ENCODE peak calls at places on chromosomes 1 and 21, in seven cellular contexts. One of them, this sample, is unnamed.

GRCh38 chr1:90579212-90579802 is 137.8 kb downstream of the BARHL2 start:
- DNase-seq in testis: no peak
- DNase-seq in stomach: no peak
- DNase-seq in tibial artery: no peak
- DNase-seq in esophagus squamous epithelium: no peak
- DNase-seq in transverse colon: no peak
- DNase-seq in brain microvascular endothelial cell: peak; percentile 9
- DNase-seq in this sample: no peak

GRCh38 chr1:201110138-201110537 is 2.1 kb downstream of the CACNA1S start:
- DNase-seq in testis: no peak
- DNase-seq in stomach: no peak
- DNase-seq in tibial artery: no peak
- DNase-seq in esophagus squamous epithelium: no peak
- DNase-seq in transverse colon: no peak
- DNase-seq in brain microvascular endothelial cell: no peak
- DNase-seq in this sample: no peak

GRCh38 chr21:21101911-21102310 is 103.7 kb downstream of the NCAM2 start:
- DNase-seq in testis: peak; percentile 67
- DNase-seq in stomach: no peak
- DNase-seq in tibial artery: no peak
- DNase-seq in esophagus squamous epithelium: no peak
- DNase-seq in transverse colon: no peak
- DNase-seq in brain microvascular endothelial cell: peak; percentile 2
- DNase-seq in this sample: no peak

GRCh38 chr1:175188936-175189335 is 3.6 kb downstream of the KIAA0040 start:
- DNase-seq in testis: no peak
- DNase-seq in stomach: no peak
- DNase-seq in tibial artery: peak; percentile 56
- DNase-seq in esophagus squamous epithelium: no peak
- DNase-seq in transverse colon: peak; percentile 52
- DNase-seq in brain microvascular endothelial cell: no peak
- DNase-seq in this sample: peak; percentile 37

GRCh38 chr1:110783292-110783918 is 89.5 kb upstream of the CD53 start:
- DNase-seq in testis: peak; percentile 83
- DNase-seq in stomach: peak; percentile 46
- DNase-seq in tibial artery: no peak
- DNase-seq in esophagus squamous epithelium: no peak
- DNase-seq in transverse colon: peak; percentile 27
- DNase-seq in brain microvascular endothelial cell: peak; percentile 38
- DNase-seq in this sample: peak; percentile 30

GRCh38 chr21:43734131-43734634 is 15.3 kb downstream of the PDXK start:
- DNase-seq in testis: no peak
- DNase-seq in stomach: peak; percentile 77
- DNase-seq in tibial artery: no peak
- DNase-seq in esophagus squamous epithelium: no peak
- DNase-seq in transverse colon: peak; percentile 84
- DNase-seq in brain microvascular endothelial cell: no peak
- DNase-seq in this sample: no peak

GRCh38 chr1:156816561-156817328 is at the start of gene SH2D2A:
- DNase-seq in testis: peak; percentile 42
- DNase-seq in stomach: peak; percentile 65
- DNase-seq in tibial artery: no peak
- DNase-seq in esophagus squamous epithelium: peak; percentile 23
- DNase-seq in transverse colon: peak; percentile 72
- DNase-seq in brain microvascular endothelial cell: peak; percentile 65
- DNase-seq in this sample: peak; percentile 71

GRCh38 chr1:219039755-219040154 is 133.9 kb upstream of the LYPLAL1 start:
- DNase-seq in testis: no peak
- DNase-seq in stomach: no peak
- DNase-seq in tibial artery: no peak
- DNase-seq in esophagus squamous epithelium: no peak
- DNase-seq in transverse colon: no peak
- DNase-seq in brain microvascular endothelial cell: no peak
- DNase-seq in this sample: no peak

GRCh38 chr1:82700476-82700875 is 899.7 kb downstream of the ADGRL2 start:
- DNase-seq in testis: no peak
- DNase-seq in stomach: no peak
- DNase-seq in tibial artery: no peak
- DNase-seq in esophagus squamous epithelium: no peak
- DNase-seq in transverse colon: no peak
- DNase-seq in brain microvascular endothelial cell: no peak
- DNase-seq in this sample: no peak

GRCh38 chr1:11453742-11454442 is 25.1 kb upstream of the DISP3 start:
- DNase-seq in testis: no peak
- DNase-seq in stomach: no peak
- DNase-seq in tibial artery: no peak
- DNase-seq in esophagus squamous epithelium: no peak
- DNase-seq in transverse colon: no peak
- DNase-seq in brain microvascular endothelial cell: no peak
- DNase-seq in this sample: no peak

GRCh38 chr1:47507921-47508894 is 70.4 kb downstream of the FOXD2 start:
- DNase-seq in testis: peak; percentile 19
- DNase-seq in stomach: peak; percentile 67
- DNase-seq in tibial artery: peak; percentile 26
- DNase-seq in esophagus squamous epithelium: no peak
- DNase-seq in transverse colon: peak; percentile 42
- DNase-seq in brain microvascular endothelial cell: no peak
- DNase-seq in this sample: peak; percentile 22

GRCh38 chr21:33367309-33367973 is 35.8 kb upstream of the IFNGR2 start:
- DNase-seq in testis: no peak
- DNase-seq in stomach: no peak
- DNase-seq in tibial artery: no peak
- DNase-seq in esophagus squamous epithelium: no peak
- DNase-seq in transverse colon: no peak
- DNase-seq in brain microvascular endothelial cell: no peak
- DNase-seq in this sample: no peak

GRCh38 chr1:14366361-14367018 is 232.0 kb upstream of the KAZN start:
- DNase-seq in testis: no peak
- DNase-seq in stomach: no peak
- DNase-seq in tibial artery: no peak
- DNase-seq in esophagus squamous epithelium: no peak
- DNase-seq in transverse colon: no peak
- DNase-seq in brain microvascular endothelial cell: no peak
- DNase-seq in this sample: peak; percentile 51

GRCh38 chr1:204560590-204560989 is 44.4 kb downstream of the MDM4 start:
- DNase-seq in testis: no peak
- DNase-seq in stomach: no peak
- DNase-seq in tibial artery: no peak
- DNase-seq in esophagus squamous epithelium: no peak
- DNase-seq in transverse colon: no peak
- DNase-seq in brain microvascular endothelial cell: peak; percentile 16
- DNase-seq in this sample: no peak

GRCh38 chr1:15683411-15684039 is 595 bp upstream of the PLEKHM2 start:
- DNase-seq in testis: no peak
- DNase-seq in stomach: no peak
- DNase-seq in tibial artery: no peak
- DNase-seq in esophagus squamous epithelium: no peak
- DNase-seq in transverse colon: no peak
- DNase-seq in brain microvascular endothelial cell: no peak
- DNase-seq in this sample: peak; percentile 21

GRCh38 chr1:154758346-154758745 is 111.7 kb downstream of the KCNN3 start:
- DNase-seq in testis: no peak
- DNase-seq in stomach: peak; percentile 10
- DNase-seq in tibial artery: no peak
- DNase-seq in esophagus squamous epithelium: no peak
- DNase-seq in transverse colon: no peak
- DNase-seq in brain microvascular endothelial cell: no peak
- DNase-seq in this sample: no peak

GRCh38 chr1:220769205-220769604 is 17.5 kb upstream of the MTARC1 start:
- DNase-seq in testis: no peak
- DNase-seq in stomach: no peak
- DNase-seq in tibial artery: no peak
- DNase-seq in esophagus squamous epithelium: no peak
- DNase-seq in transverse colon: no peak
- DNase-seq in brain microvascular endothelial cell: no peak
- DNase-seq in this sample: no peak

GRCh38 chr1:172040466-172040865 is 199.2 kb downstream of the DNM3 start:
- DNase-seq in testis: no peak
- DNase-seq in stomach: no peak
- DNase-seq in tibial artery: no peak
- DNase-seq in esophagus squamous epithelium: no peak
- DNase-seq in transverse colon: no peak
- DNase-seq in brain microvascular endothelial cell: peak; percentile 22
- DNase-seq in this sample: no peak

GRCh38 chr1:86828024-86828423 is 85.9 kb downstream of the SELENOF start:
- DNase-seq in testis: no peak
- DNase-seq in stomach: no peak
- DNase-seq in tibial artery: no peak
- DNase-seq in esophagus squamous epithelium: no peak
- DNase-seq in transverse colon: no peak
- DNase-seq in brain microvascular endothelial cell: no peak
- DNase-seq in this sample: no peak

GRCh38 chr1:111192643-111193519 is 7.6 kb downstream of the DENND2D start:
- DNase-seq in testis: no peak
- DNase-seq in stomach: no peak
- DNase-seq in tibial artery: no peak
- DNase-seq in esophagus squamous epithelium: no peak
- DNase-seq in transverse colon: no peak
- DNase-seq in brain microvascular endothelial cell: no peak
- DNase-seq in this sample: no peak

GRCh38 chr1:98919211-98919610 is 85.5 kb downstream of the PLPPR5 start:
- DNase-seq in testis: no peak
- DNase-seq in stomach: no peak
- DNase-seq in tibial artery: no peak
- DNase-seq in esophagus squamous epithelium: no peak
- DNase-seq in transverse colon: no peak
- DNase-seq in brain microvascular endothelial cell: no peak
- DNase-seq in this sample: no peak

GRCh38 chr1:156623946-156624813 is 5.0 kb downstream of the HAPLN2 start:
- DNase-seq in testis: peak; percentile 73
- DNase-seq in stomach: peak; percentile 47
- DNase-seq in tibial artery: peak; percentile 44
- DNase-seq in esophagus squamous epithelium: no peak
- DNase-seq in transverse colon: peak; percentile 47
- DNase-seq in brain microvascular endothelial cell: peak; percentile 44
- DNase-seq in this sample: peak; percentile 49

GRCh38 chr1:28194326-28195035 is 18.0 kb upstream of the PTAFR start:
- DNase-seq in testis: no peak
- DNase-seq in stomach: no peak
- DNase-seq in tibial artery: no peak
- DNase-seq in esophagus squamous epithelium: no peak
- DNase-seq in transverse colon: no peak
- DNase-seq in brain microvascular endothelial cell: no peak
- DNase-seq in this sample: no peak

GRCh38 chr1:16153110-16153998 is 2.5 kb downstream of the EPHA2 start:
- DNase-seq in testis: no peak
- DNase-seq in stomach: no peak
- DNase-seq in tibial artery: no peak
- DNase-seq in esophagus squamous epithelium: no peak
- DNase-seq in transverse colon: no peak
- DNase-seq in brain microvascular endothelial cell: no peak
- DNase-seq in this sample: peak; percentile 13

GRCh38 chr1:42773420-42773819 is 6.4 kb downstream of the C1orf50 start:
- DNase-seq in testis: no peak
- DNase-seq in stomach: no peak
- DNase-seq in tibial artery: no peak
- DNase-seq in esophagus squamous epithelium: no peak
- DNase-seq in transverse colon: no peak
- DNase-seq in brain microvascular endothelial cell: no peak
- DNase-seq in this sample: no peak

GRCh38 chr1:16068356-16069270 is 4.8 kb downstream of the FAM131C start:
- DNase-seq in testis: peak; percentile 59
- DNase-seq in stomach: peak; percentile 54
- DNase-seq in tibial artery: peak; percentile 49
- DNase-seq in esophagus squamous epithelium: no peak
- DNase-seq in transverse colon: no peak
- DNase-seq in brain microvascular endothelial cell: no peak
- DNase-seq in this sample: peak; percentile 67

GRCh38 chr1:44733784-44734183 is 2.8 kb upstream of the RNU5D-1 start:
- DNase-seq in testis: no peak
- DNase-seq in stomach: no peak
- DNase-seq in tibial artery: no peak
- DNase-seq in esophagus squamous epithelium: no peak
- DNase-seq in transverse colon: no peak
- DNase-seq in brain microvascular endothelial cell: no peak
- DNase-seq in this sample: no peak

GRCh38 chr1:44740179-44740617 is 561 bp downstream of the KIF2C start:
- DNase-seq in testis: no peak
- DNase-seq in stomach: no peak
- DNase-seq in tibial artery: no peak
- DNase-seq in esophagus squamous epithelium: no peak
- DNase-seq in transverse colon: no peak
- DNase-seq in brain microvascular endothelial cell: no peak
- DNase-seq in this sample: no peak

GRCh38 chr1:44735992-44736391 is 3.6 kb upstream of the KIF2C start:
- DNase-seq in testis: no peak
- DNase-seq in stomach: no peak
- DNase-seq in tibial artery: no peak
- DNase-seq in esophagus squamous epithelium: no peak
- DNase-seq in transverse colon: no peak
- DNase-seq in brain microvascular endothelial cell: no peak
- DNase-seq in this sample: no peak

GRCh38 chr1:44739361-44740178 is at the start of gene KIF2C:
- DNase-seq in testis: peak; percentile 97
- DNase-seq in stomach: peak; percentile 97
- DNase-seq in tibial artery: peak; percentile 96
- DNase-seq in esophagus squamous epithelium: peak; percentile 71
- DNase-seq in transverse colon: peak; percentile 98
- DNase-seq in brain microvascular endothelial cell: peak; percentile 96
- DNase-seq in this sample: peak; percentile 98
- TF ChIP-seq CTCF in testis: no peak
- TF ChIP-seq CTCF in stomach: no peak
- TF ChIP-seq CTCF in tibial artery: no peak
- TF ChIP-seq CTCF in esophagus squamous epithelium: no peak
- TF ChIP-seq CTCF in transverse colon: no peak
- TF ChIP-seq CTCF in brain microvascular endothelial cell: no peak
- TF ChIP-seq CTCF in this sample: peak; percentile 41

GRCh38 chr1:18895317-18895716 is 7.0 kb downstream of the ALDH4A1 start:
- DNase-seq in testis: no peak
- DNase-seq in stomach: no peak
- DNase-seq in tibial artery: no peak
- DNase-seq in esophagus squamous epithelium: no peak
- DNase-seq in transverse colon: no peak
- DNase-seq in brain microvascular endothelial cell: no peak
- DNase-seq in this sample: no peak
- H3K27ac ChIP-seq in testis: no peak overlapping the region
- H3K27ac ChIP-seq in stomach: no peak overlapping the region
- H3K27ac ChIP-seq in tibial artery: no peak overlapping the region
- H3K27ac ChIP-seq in esophagus squamous epithelium: peak overlapping the region; percentile 19
- H3K27ac ChIP-seq in transverse colon: no peak overlapping the region
- H3K27ac ChIP-seq in brain microvascular endothelial cell: no peak overlapping the region
- H3K27ac ChIP-seq in this sample: no peak overlapping the region

GRCh38 chr1:22636927-22637326 is 499 bp downstream of the C1QA start:
- DNase-seq in testis: no peak
- DNase-seq in stomach: no peak
- DNase-seq in tibial artery: no peak
- DNase-seq in esophagus squamous epithelium: no peak
- DNase-seq in transverse colon: no peak
- DNase-seq in brain microvascular endothelial cell: no peak
- DNase-seq in this sample: no peak
- TF ChIP-seq CTCF in testis: no peak
- TF ChIP-seq CTCF in stomach: no peak
- TF ChIP-seq CTCF in tibial artery: no peak
- TF ChIP-seq CTCF in esophagus squamous epithelium: no peak
- TF ChIP-seq CTCF in transverse colon: no peak
- TF ChIP-seq CTCF in brain microvascular endothelial cell: no peak
- TF ChIP-seq CTCF in this sample: no peak

DNA sequence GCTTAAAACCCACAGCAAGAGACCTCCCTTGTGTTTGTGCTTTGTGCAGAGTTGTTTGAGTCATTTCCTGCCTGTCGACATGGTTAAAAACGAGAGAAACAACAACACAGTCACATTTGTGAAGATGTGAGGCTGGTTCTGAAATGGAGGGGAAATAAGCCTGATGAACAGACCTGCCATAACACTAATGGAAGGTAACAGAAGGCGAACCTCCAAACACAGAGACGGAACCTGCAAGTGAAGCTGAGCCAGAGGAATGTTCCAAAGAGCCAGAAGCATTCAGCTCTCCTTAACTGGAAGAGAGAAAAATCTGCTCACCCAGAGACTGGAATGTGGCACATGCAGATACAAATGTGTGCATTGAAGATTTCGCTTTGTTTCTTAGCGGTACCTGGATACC is 53.2 kb upstream of the RAVER2 start:
- DNase-seq in testis: no peak
- DNase-seq in stomach: no peak
- DNase-seq in tibial artery: no peak
- DNase-seq in esophagus squamous epithelium: no peak
- DNase-seq in transverse colon: no peak
- DNase-seq in brain microvascular endothelial cell: peak; percentile 51
- DNase-seq in this sample: no peak
- H3K27ac ChIP-seq in testis: no peak overlapping the region
- H3K27ac ChIP-seq in stomach: peak overlapping the region; percentile 5
- H3K27ac ChIP-seq in tibial artery: peak overlapping the region; percentile 13
- H3K27ac ChIP-seq in esophagus squamous epithelium: no peak overlapping the region
- H3K27ac ChIP-seq in transverse colon: peak overlapping the region; percentile 1
- H3K27ac ChIP-seq in brain microvascular endothelial cell: no peak overlapping the region
- H3K27ac ChIP-seq in this sample: no peak overlapping the region

This sample was measured in heart left ventricle.